ENCODE peak calls at places on chromosomes 2 and 18, in eight cellular contexts. One of them, this sample, is unnamed.

GRCh38 chr2:3535794-3536681 is 16.7 kb upstream of the ADI1 start:
- DNase-seq in fibroblast of villous mesenchyme: peak
- DNase-seq in Calu3: peak
- DNase-seq in uterus: peak
- DNase-seq in RWPE2: peak
- DNase-seq in bronchial epithelial cell: peak
- DNase-seq in OCI-LY7: peak
- DNase-seq in cardiac muscle cell: peak
- DNase-seq in this sample: peak

GRCh38 chr2:203774760-203775159 is 68.3 kb downstream of the CD28 start:
- DNase-seq in fibroblast of villous mesenchyme: no peak
- DNase-seq in Calu3: no peak
- DNase-seq in uterus: no peak
- DNase-seq in RWPE2: no peak
- DNase-seq in bronchial epithelial cell: no peak
- DNase-seq in OCI-LY7: no peak
- DNase-seq in cardiac muscle cell: no peak
- DNase-seq in this sample: peak

GRCh38 chr2:228819701-228820100 is 451.4 kb downstream of the PID1 start:
- DNase-seq in fibroblast of villous mesenchyme: no peak
- DNase-seq in Calu3: no peak
- DNase-seq in uterus: no peak
- DNase-seq in RWPE2: no peak
- DNase-seq in bronchial epithelial cell: no peak
- DNase-seq in OCI-LY7: no peak
- DNase-seq in cardiac muscle cell: no peak
- DNase-seq in this sample: peak

GRCh38 chr2:201858781-201859180 is 52.4 kb downstream of the CDK15 start:
- DNase-seq in fibroblast of villous mesenchyme: peak
- DNase-seq in Calu3: no peak
- DNase-seq in uterus: peak
- DNase-seq in RWPE2: no peak
- DNase-seq in bronchial epithelial cell: peak
- DNase-seq in OCI-LY7: no peak
- DNase-seq in cardiac muscle cell: peak
- DNase-seq in this sample: no peak

GRCh38 chr2:195252018-195252417 is 405.0 kb upstream of the SLC39A10 start:
- DNase-seq in fibroblast of villous mesenchyme: no peak
- DNase-seq in Calu3: no peak
- DNase-seq in uterus: no peak
- DNase-seq in RWPE2: no peak
- DNase-seq in bronchial epithelial cell: no peak
- DNase-seq in OCI-LY7: no peak
- DNase-seq in cardiac muscle cell: no peak
- DNase-seq in this sample: no peak

GRCh38 chr2:190879474-190880373 is 897 bp upstream of the GLS start:
- DNase-seq in fibroblast of villous mesenchyme: no peak
- DNase-seq in Calu3: no peak
- DNase-seq in uterus: no peak
- DNase-seq in RWPE2: no peak
- DNase-seq in bronchial epithelial cell: no peak
- DNase-seq in OCI-LY7: peak
- DNase-seq in cardiac muscle cell: peak
- DNase-seq in this sample: peak

GRCh38 chr2:213149949-213150314 is 1.5 kb downstream of the IKZF2 start:
- DNase-seq in fibroblast of villous mesenchyme: no peak
- DNase-seq in Calu3: no peak
- DNase-seq in uterus: no peak
- DNase-seq in RWPE2: no peak
- DNase-seq in bronchial epithelial cell: no peak
- DNase-seq in OCI-LY7: peak
- DNase-seq in cardiac muscle cell: no peak
- DNase-seq in this sample: no peak

GRCh38 chr18:23151414-23152099 is 16.3 kb downstream of the CABLES1 start:
- DNase-seq in fibroblast of villous mesenchyme: no peak
- DNase-seq in Calu3: no peak
- DNase-seq in uterus: no peak
- DNase-seq in RWPE2: no peak
- DNase-seq in bronchial epithelial cell: no peak
- DNase-seq in OCI-LY7: no peak
- DNase-seq in cardiac muscle cell: no peak
- DNase-seq in this sample: no peak

GRCh38 chr2:240914645-240915525 is 8.7 kb downstream of the CROCC2 start:
- DNase-seq in fibroblast of villous mesenchyme: no peak
- DNase-seq in Calu3: no peak
- DNase-seq in uterus: no peak
- DNase-seq in RWPE2: no peak
- DNase-seq in bronchial epithelial cell: no peak
- DNase-seq in OCI-LY7: no peak
- DNase-seq in cardiac muscle cell: no peak
- DNase-seq in this sample: no peak
- TF ChIP-seq CTCF in fibroblast of villous mesenchyme: no peak
- TF ChIP-seq CTCF in Calu3: peak
- TF ChIP-seq CTCF in uterus: no peak
- TF ChIP-seq CTCF in RWPE2: peak
- TF ChIP-seq CTCF in bronchial epithelial cell: no peak
- TF ChIP-seq CTCF in OCI-LY7: peak
- TF ChIP-seq CTCF in cardiac muscle cell: no peak
- TF ChIP-seq CTCF in this sample: peak

GRCh38 chr2:168810235-168810634 is 7.8 kb downstream of the NOSTRIN start:
- DNase-seq in fibroblast of villous mesenchyme: no peak
- DNase-seq in Calu3: no peak
- DNase-seq in uterus: no peak
- DNase-seq in RWPE2: no peak
- DNase-seq in bronchial epithelial cell: no peak
- DNase-seq in OCI-LY7: no peak
- DNase-seq in cardiac muscle cell: no peak
- DNase-seq in this sample: no peak

GRCh38 chr2:168811670-168812069 is 9.2 kb downstream of the NOSTRIN start:
- DNase-seq in fibroblast of villous mesenchyme: no peak
- DNase-seq in Calu3: no peak
- DNase-seq in uterus: no peak
- DNase-seq in RWPE2: no peak
- DNase-seq in bronchial epithelial cell: no peak
- DNase-seq in OCI-LY7: no peak
- DNase-seq in cardiac muscle cell: no peak
- DNase-seq in this sample: no peak

GRCh38 chr2:168814046-168814445 is 11.6 kb downstream of the NOSTRIN start:
- DNase-seq in fibroblast of villous mesenchyme: peak
- DNase-seq in Calu3: no peak
- DNase-seq in uterus: no peak
- DNase-seq in RWPE2: no peak
- DNase-seq in bronchial epithelial cell: peak
- DNase-seq in OCI-LY7: no peak
- DNase-seq in cardiac muscle cell: no peak
- DNase-seq in this sample: peak

GRCh38 chr2:168805615-168806014 is 3.2 kb downstream of the NOSTRIN start:
- DNase-seq in fibroblast of villous mesenchyme: no peak
- DNase-seq in Calu3: no peak
- DNase-seq in uterus: no peak
- DNase-seq in RWPE2: no peak
- DNase-seq in bronchial epithelial cell: no peak
- DNase-seq in OCI-LY7: no peak
- DNase-seq in cardiac muscle cell: no peak
- DNase-seq in this sample: no peak

DNA sequence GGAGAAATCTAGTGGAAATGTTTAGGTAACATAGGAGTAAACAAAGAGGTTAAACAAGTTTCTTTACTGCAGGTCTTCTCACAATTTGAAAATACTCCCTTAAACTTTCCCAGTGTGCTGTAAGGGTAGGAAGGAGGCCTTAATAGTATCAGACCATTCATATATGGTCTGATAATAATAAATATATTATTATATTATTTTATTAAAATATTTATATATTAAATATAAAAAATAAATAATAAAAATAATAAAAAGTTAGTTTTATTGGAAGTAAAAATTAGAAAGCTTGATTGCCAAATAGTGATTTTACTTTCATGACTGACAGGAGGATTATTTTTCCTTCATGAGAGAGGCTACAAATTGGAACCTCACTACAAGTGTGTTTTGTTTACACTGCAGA is 7.1 kb downstream of the NOSTRIN start:
- DNase-seq in fibroblast of villous mesenchyme: no peak
- DNase-seq in Calu3: no peak
- DNase-seq in uterus: no peak
- DNase-seq in RWPE2: no peak
- DNase-seq in bronchial epithelial cell: no peak
- DNase-seq in OCI-LY7: no peak
- DNase-seq in cardiac muscle cell: no peak
- DNase-seq in this sample: no peak
- TF ChIP-seq CTCF in fibroblast of villous mesenchyme: no peak
- TF ChIP-seq CTCF in Calu3: no peak
- TF ChIP-seq CTCF in uterus: no peak
- TF ChIP-seq CTCF in RWPE2: no peak
- TF ChIP-seq CTCF in bronchial epithelial cell: no peak
- TF ChIP-seq CTCF in OCI-LY7: no peak
- TF ChIP-seq CTCF in cardiac muscle cell: no peak
- TF ChIP-seq CTCF in this sample: no peak

GRCh38 chr2:24985406-24985805 is 13.7 kb upstream of the DNAJC27 start:
- DNase-seq in fibroblast of villous mesenchyme: no peak
- DNase-seq in Calu3: no peak
- DNase-seq in uterus: no peak
- DNase-seq in RWPE2: no peak
- DNase-seq in bronchial epithelial cell: no peak
- DNase-seq in OCI-LY7: no peak
- DNase-seq in cardiac muscle cell: no peak
- DNase-seq in this sample: no peak

GRCh38 chr2:24984912-24985311 is 13.2 kb upstream of the DNAJC27 start:
- DNase-seq in fibroblast of villous mesenchyme: no peak
- DNase-seq in Calu3: no peak
- DNase-seq in uterus: peak
- DNase-seq in RWPE2: no peak
- DNase-seq in bronchial epithelial cell: no peak
- DNase-seq in OCI-LY7: no peak
- DNase-seq in cardiac muscle cell: peak
- DNase-seq in this sample: no peak

GRCh38 chr2:24978661-24979060 is 6.9 kb upstream of the DNAJC27 start:
- DNase-seq in fibroblast of villous mesenchyme: no peak
- DNase-seq in Calu3: no peak
- DNase-seq in uterus: no peak
- DNase-seq in RWPE2: no peak
- DNase-seq in bronchial epithelial cell: no peak
- DNase-seq in OCI-LY7: no peak
- DNase-seq in cardiac muscle cell: no peak
- DNase-seq in this sample: no peak

GRCh38 chr2:24977631-24978030 is 5.9 kb upstream of the DNAJC27 start:
- DNase-seq in fibroblast of villous mesenchyme: no peak
- DNase-seq in Calu3: no peak
- DNase-seq in uterus: no peak
- DNase-seq in RWPE2: no peak
- DNase-seq in bronchial epithelial cell: no peak
- DNase-seq in OCI-LY7: no peak
- DNase-seq in cardiac muscle cell: no peak
- DNase-seq in this sample: no peak

GRCh38 chr2:24981742-24982141 is 10.0 kb upstream of the DNAJC27 start:
- DNase-seq in fibroblast of villous mesenchyme: no peak
- DNase-seq in Calu3: no peak
- DNase-seq in uterus: no peak
- DNase-seq in RWPE2: no peak
- DNase-seq in bronchial epithelial cell: no peak
- DNase-seq in OCI-LY7: no peak
- DNase-seq in cardiac muscle cell: peak
- DNase-seq in this sample: peak
- TF ChIP-seq CTCF in fibroblast of villous mesenchyme: no peak
- TF ChIP-seq CTCF in Calu3: no peak
- TF ChIP-seq CTCF in uterus: no peak
- TF ChIP-seq CTCF in RWPE2: no peak
- TF ChIP-seq CTCF in bronchial epithelial cell: no peak
- TF ChIP-seq CTCF in OCI-LY7: no peak
- TF ChIP-seq CTCF in cardiac muscle cell: no peak
- TF ChIP-seq CTCF in this sample: no peak

DNA sequence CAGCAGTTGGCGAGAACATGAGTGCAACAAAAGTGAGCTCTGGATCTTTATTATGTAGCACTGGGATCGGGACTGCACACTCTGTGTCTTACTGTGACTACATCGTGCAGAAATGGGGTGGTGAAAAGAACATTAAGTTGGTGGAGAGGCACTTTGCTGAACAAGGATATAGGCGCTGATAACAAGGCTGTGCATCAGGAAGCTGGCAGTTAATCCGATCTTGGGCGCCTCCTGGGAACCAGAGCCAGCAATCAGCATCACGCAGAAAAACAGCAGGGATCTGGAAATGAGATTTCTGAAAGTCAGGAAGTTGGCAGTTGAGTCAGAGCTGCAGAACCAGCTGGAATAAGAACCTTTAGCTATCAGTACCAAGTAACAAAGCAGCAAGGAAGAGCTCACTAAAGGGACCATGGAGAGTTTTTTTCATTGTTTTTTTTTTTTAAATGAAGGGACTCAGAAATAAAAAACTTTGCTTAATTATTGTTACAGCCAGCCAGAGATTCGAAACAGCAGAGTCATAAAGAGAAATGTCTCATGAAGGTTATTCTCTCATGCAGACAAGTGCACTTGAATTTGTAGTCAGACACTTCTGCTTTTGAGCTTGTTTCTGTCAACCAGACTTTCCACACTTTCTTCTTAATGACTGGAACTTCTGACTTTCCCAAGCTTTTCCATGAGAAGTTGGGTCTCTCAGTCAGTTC is 22.8 kb upstream of the MYO3B start:
- DNase-seq in fibroblast of villous mesenchyme: peak
- DNase-seq in Calu3: peak
- DNase-seq in uterus: no peak
- DNase-seq in RWPE2: no peak
- DNase-seq in bronchial epithelial cell: peak
- DNase-seq in OCI-LY7: no peak
- DNase-seq in cardiac muscle cell: peak
- DNase-seq in this sample: peak
- TF ChIP-seq CTCF in fibroblast of villous mesenchyme: no peak
- TF ChIP-seq CTCF in Calu3: no peak
- TF ChIP-seq CTCF in uterus: no peak
- TF ChIP-seq CTCF in RWPE2: no peak
- TF ChIP-seq CTCF in bronchial epithelial cell: no peak
- TF ChIP-seq CTCF in OCI-LY7: no peak
- TF ChIP-seq CTCF in cardiac muscle cell: no peak
- TF ChIP-seq CTCF in this sample: no peak

DNA sequence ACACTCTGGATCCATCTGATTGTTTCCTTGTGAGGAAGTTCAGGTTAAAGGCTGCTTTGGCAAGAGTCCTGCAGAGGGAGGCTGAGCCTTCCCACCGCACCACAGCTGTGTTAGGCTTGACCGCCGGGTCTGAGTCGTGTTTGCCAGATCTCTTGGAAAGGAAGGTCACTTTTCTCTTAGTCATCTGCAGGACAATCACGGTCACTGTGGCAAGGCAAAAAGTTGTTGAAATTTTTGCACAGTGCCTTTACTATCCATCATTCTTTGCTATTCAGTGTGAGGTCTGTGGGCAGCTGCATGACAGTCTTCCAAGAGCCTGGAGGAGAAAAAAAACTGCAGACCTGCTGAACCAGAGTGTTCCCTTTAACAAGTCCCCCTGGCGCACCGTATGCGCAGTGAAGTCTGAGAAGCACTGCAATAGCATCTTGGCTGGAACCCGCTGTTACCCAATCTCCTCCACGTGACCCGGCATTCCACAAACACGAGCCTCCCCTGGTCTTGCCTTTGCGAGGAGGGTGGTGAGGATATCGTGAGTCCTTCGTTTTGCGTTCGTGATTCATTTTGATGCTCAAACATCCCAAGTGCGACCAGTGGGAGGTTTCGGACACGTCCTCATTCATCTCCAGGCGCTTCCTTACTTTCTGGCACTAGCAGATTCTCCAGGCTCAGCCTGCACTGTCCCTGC is 23.0 kb downstream of the BIN1 start:
- DNase-seq in fibroblast of villous mesenchyme: peak
- DNase-seq in Calu3: no peak
- DNase-seq in uterus: peak
- DNase-seq in RWPE2: no peak
- DNase-seq in bronchial epithelial cell: peak
- DNase-seq in OCI-LY7: no peak
- DNase-seq in cardiac muscle cell: peak
- DNase-seq in this sample: peak
- TF ChIP-seq CTCF in fibroblast of villous mesenchyme: peak
- TF ChIP-seq CTCF in Calu3: no peak
- TF ChIP-seq CTCF in uterus: peak
- TF ChIP-seq CTCF in RWPE2: no peak
- TF ChIP-seq CTCF in bronchial epithelial cell: no peak
- TF ChIP-seq CTCF in OCI-LY7: no peak
- TF ChIP-seq CTCF in cardiac muscle cell: peak
- TF ChIP-seq CTCF in this sample: no peak

This sample was measured in HFFc6.